ENCODE peak calls at places on chromosomes 2 and 18, in four cellular contexts. E is coronary artery, S is NCI-H1436, W is left cardiac atrium. H is an unnamed sample.

GRCh38 chr18:62280058-62280457 is 45.1 kb upstream of the TNFRSF11A start:
- DNase-seq in E (no peak), S (no peak), W (no peak), H (no peak)

GRCh38 chr2:234243871-234244565 is 193.5 kb downstream of the SPP2 start:
- DNase-seq in E (no peak), S (no peak), W (no peak), H (no peak)

GRCh38 chr2:100070078-100070477 is 72.3 kb downstream of the AFF3 start:
- DNase-seq in E (no peak), S (no peak), W (no peak), H (no peak)

GRCh38 chr2:238285653-238286082 is 2.7 kb downstream of the PER2 start:
- DNase-seq in E (peak; percentile 90), S (no peak), W (peak; percentile 86), H (peak; percentile 78)

GRCh38 chr2:158904620-158905177 is 63.7 kb upstream of the TANC1 start:
- DNase-seq in E (no peak), S (no peak), W (no peak), H (no peak)

GRCh38 chr2:164816900-164817299 is 24.7 kb downstream of the COBLL1 start:
- DNase-seq in E (no peak), S (no peak), W (no peak), H (no peak)

GRCh38 chr18:63224574-63224973 is 95.0 kb downstream of the BCL2 start:
- DNase-seq in E (no peak), S (no peak), W (no peak), H (no peak)

GRCh38 chr2:97706708-97707345 is 6.5 kb upstream of the ZAP70 start:
- DNase-seq in E (peak; percentile 58), S (no peak), W (no peak), H (no peak)

GRCh38 chr2:26590439-26590838 is 50.7 kb downstream of the CIB4 start:
- DNase-seq in E (peak; percentile 46), S (no peak), W (no peak), H (no peak)

GRCh38 chr2:86017901-86018896 is 87.5 kb downstream of the POLR1A start:
- DNase-seq in E (peak; percentile 60), S (no peak), W (no peak), H (no peak)

GRCh38 chr2:168607992-168608391 is 151.9 kb downstream of the CERS6 start:
- DNase-seq in E (no peak), S (no peak), W (no peak), H (no peak)

GRCh38 chr18:75635096-75635495 is 207.6 kb upstream of the SMIM21 start:
- DNase-seq in E (no peak), S (no peak), W (no peak), H (peak; percentile 90)

GRCh38 chr2:14806567-14807077 is 174.1 kb downstream of the LRATD1 start:
- DNase-seq in E (no peak), S (no peak), W (no peak), H (no peak)

GRCh38 chr2:169002151-169002738 is 28.9 kb downstream of the ABCB11 start:
- DNase-seq in E (no peak), S (no peak), W (no peak), H (no peak)

GRCh38 chr2:197310271-197310939 is at the start of gene ANKRD44:
- DNase-seq in E (peak; percentile 96), S (peak; percentile 61), W (peak; percentile 95), H (peak; percentile 70)

GRCh38 chr2:177429688-177430325 is 37.2 kb downstream of the AGPS start:
- DNase-seq in E (no peak), S (no peak), W (no peak), H (no peak)

GRCh38 chr2:120769076-120769786 is 33.6 kb downstream of the GLI2 start:
- DNase-seq in E (no peak), S (no peak), W (no peak), H (no peak)

GRCh38 chr2:27369471-27370025 is 590 bp downstream of the EIF2B4 start:
- DNase-seq in E (peak; percentile 82), S (no peak), W (peak; percentile 82), H (peak; percentile 50)

GRCh38 chr18:32469691-32470131 is 971 bp downstream of the GAREM1 start:
- DNase-seq in E (no peak), S (no peak), W (no peak), H (no peak)

GRCh38 chr2:41621095-41621494 is 426.7 kb upstream of the PKDCC start:
- DNase-seq in E (no peak), S (no peak), W (no peak), H (no peak)

GRCh38 chr2:179790235-179790895 is 71.0 kb downstream of the ZNF385B start:
- DNase-seq in E (no peak), S (no peak), W (no peak), H (no peak)

GRCh38 chr18:5173646-5174045 is 23.4 kb downstream of the AKAIN1 start:
- DNase-seq in E (no peak), S (no peak), W (no peak), H (no peak)

GRCh38 chr2:197269173-197269572 is 41.4 kb downstream of the ANKRD44 start:
- DNase-seq in E (no peak), S (peak; percentile 13), W (no peak), H (no peak)

GRCh38 chr2:241811209-241811951 is 2.4 kb downstream of the NEU4 start:
- DNase-seq in E (peak; percentile 72), S (no peak), W (peak; percentile 70), H (no peak)

GRCh38 chr2:62014102-62014501 is 108.6 kb downstream of the COMMD1 start:
- DNase-seq in E (peak; percentile 86), S (no peak), W (peak; percentile 60), H (peak; percentile 17)

GRCh38 chr2:132465917-132466316 is 49.3 kb downstream of the GPR39 start:
- DNase-seq in E (no peak), S (no peak), W (no peak), H (no peak)

GRCh38 chr2:212777020-212777491 is 238.5 kb upstream of the ERBB4 start:
- DNase-seq in E (no peak), S (no peak), W (no peak), H (no peak)

GRCh38 chr2:32865399-32866068 is 81.2 kb upstream of the LTBP1 start:
- DNase-seq in E (no peak), S (no peak), W (no peak), H (no peak)

GRCh38 chr18:7722955-7723354 is 155.8 kb downstream of the PTPRM start:
- DNase-seq in E (no peak), S (no peak), W (no peak), H (no peak)

GRCh38 chr18:36424741-36425142 is 127.2 kb downstream of the FHOD3 start:
- DNase-seq in E (no peak), S (no peak), W (no peak), H (no peak)

GRCh38 chr2:172745636-172746035 is 10.0 kb downstream of the RAPGEF4 start:
- DNase-seq in E (no peak), S (no peak), W (no peak), H (no peak)

GRCh38 chr2:36975306-36975705 is 9.0 kb upstream of the STRN start:
- DNase-seq in E (no peak), S (no peak), W (no peak), H (no peak)